ENCODE peak calls at places on chromosome 4, in seven cellular contexts. S is gastrocnemius medialis; B is mucosa of descending colon; F is naive thymus-derived CD4-positive, alpha-beta T cell; Q is Right ventricle myocardium superior; A is activated CD4-positive, alpha-beta T cell treated with anti-CD3 and anti-CD28 coated beads for 36 hours; J is pancreas. L is an unnamed sample.

GRCh38 chr4:110510955-110511544 is 35.1 kb downstream of the ENPEP start:
- ATAC-seq in F (peak), S (peak), Q (peak), B (peak), J (peak), A (peak), L (peak)

GRCh38 chr4:1794809-1795303 is 1.8 kb downstream of the FGFR3 start:
- ATAC-seq in S (no peak), B (peak), A (no peak), F (no peak), Q (no peak), J (no peak), L (no peak)

GRCh38 chr4:30116401-30116800 is 603.8 kb upstream of the PCDH7 start:
- ATAC-seq in F (no peak), J (no peak), A (no peak), B (no peak), S (no peak), Q (no peak), L (no peak)

GRCh38 chr4:763922-764321 is 58.3 kb downstream of the PCGF3 start:
- ATAC-seq in A (no peak), J (no peak), F (peak), Q (peak), B (no peak), S (no peak), L (no peak)

GRCh38 chr4:183541081-183542045 is 36.5 kb downstream of the ING2 start:
- ATAC-seq in A (no peak), S (no peak), J (peak), B (no peak), Q (no peak), F (no peak), L (no peak)

GRCh38 chr4:99723555-99724450 is 66.2 kb upstream of the C4orf54 start:
- ATAC-seq in B (peak), Q (peak), S (peak), J (peak), F (no peak), A (peak), L (peak)

GRCh38 chr4:168893807-168894206 is 116.2 kb downstream of the CBR4 start:
- ATAC-seq in Q (no peak), B (no peak), F (no peak), S (peak), A (no peak), J (peak), L (no peak)

GRCh38 chr4:127905029-127905428 is 24.3 kb downstream of the PLK4 start:
- ATAC-seq in A (no peak), S (no peak), B (no peak), F (no peak), Q (no peak), J (no peak), L (no peak)

GRCh38 chr4:85153221-85153620 is 186.7 kb upstream of the WDFY3 start:
- ATAC-seq in F (no peak), B (no peak), A (no peak), S (no peak), J (no peak), Q (no peak), L (no peak)

GRCh38 chr4:36609631-36610030 is 328.2 kb downstream of the DTHD1 start:
- ATAC-seq in A (no peak), S (no peak), F (no peak), Q (no peak), J (no peak), B (no peak), L (no peak)

GRCh38 chr4:172149329-172149728 is 336.1 kb downstream of the GALNTL6 start:
- ATAC-seq in S (no peak), Q (no peak), J (no peak), A (no peak), B (no peak), F (no peak), L (no peak)

GRCh38 chr4:76308548-76308947 is 2.0 kb downstream of the STBD1 start:
- ATAC-seq in S (peak), J (no peak), B (no peak), Q (peak), A (no peak), F (no peak), L (no peak)

GRCh38 chr4:47650584-47651130 is 165.6 kb downstream of the ATP10D start:
- ATAC-seq in S (no peak), B (no peak), J (no peak), Q (no peak), A (no peak), F (no peak), L (no peak)

GRCh38 chr4:74631338-74631737 is 163.0 kb downstream of the BTC start:
- ATAC-seq in J (no peak), B (peak), A (no peak), F (peak), S (no peak), Q (no peak), L (peak)

GRCh38 chr4:182447938-182448280 is 204.7 kb downstream of the TENM3 start:
- ATAC-seq in B (peak), S (peak), J (peak), F (no peak), Q (peak), A (no peak), L (peak)

GRCh38 chr4:129282293-129282692 is 186.3 kb downstream of the C4orf33 start:
- ATAC-seq in A (no peak), F (no peak), Q (no peak), S (no peak), B (no peak), J (no peak), L (no peak)

GRCh38 chr4:78477276-78477675 is 74.3 kb upstream of the ANXA3 start:
- ATAC-seq in Q (no peak), B (no peak), F (no peak), A (no peak), S (no peak), J (no peak), L (peak)

GRCh38 chr4:132709024-132709423 is 440.1 kb upstream of the PCDH10 start:
- ATAC-seq in S (no peak), J (no peak), A (no peak), Q (no peak), F (no peak), B (no peak), L (no peak)

GRCh38 chr4:110073045-110073845 is 125.2 kb downstream of the ELOVL6 start:
- ATAC-seq in A (no peak), F (no peak), J (peak), B (no peak), Q (peak), S (no peak), L (no peak)

GRCh38 chr4:56640907-56641493 is 40.1 kb downstream of the HOPX start:
- ATAC-seq in S (no peak), B (no peak), F (no peak), J (no peak), A (peak), Q (no peak), L (no peak)

GRCh38 chr4:3293410-3294391 is 880 bp downstream of the RGS12 start:
- ATAC-seq in S (no peak), Q (no peak), A (no peak), F (no peak), J (no peak), B (no peak), L (no peak)

GRCh38 chr4:5460106-5460801 is 248.1 kb downstream of the EVC2 start:
- ATAC-seq in Q (peak), S (no peak), F (no peak), J (no peak), B (no peak), A (no peak), L (no peak)

GRCh38 chr4:24881508-24882071 is 31.3 kb downstream of the CCDC149 start:
- ATAC-seq in F (no peak), B (no peak), J (no peak), S (no peak), A (no peak), Q (no peak), L (peak)

GRCh38 chr4:79578613-79579012 is 170.6 kb upstream of the GK2 start:
- ATAC-seq in B (no peak), J (peak), Q (no peak), F (peak), A (no peak), S (no peak), L (no peak)

L was measured in esophagus mucosa.